ENCODE peak calls at places on chromosome 6, in four cellular contexts. One of them, this sample, is unnamed.

GRCh38 chr6:11429577-11429976 is 108.0 kb upstream of the TMEM170B start:
- DNase-seq in germinal center: no peak
- DNase-seq in hepatic stellate cell: no peak
- DNase-seq in Caki2: peak; percentile 49
- DNase-seq in this sample: no peak

GRCh38 chr6:170179925-170180324 is 111.0 kb downstream of the DLL1 start:
- DNase-seq in germinal center: no peak
- DNase-seq in hepatic stellate cell: no peak
- DNase-seq in Caki2: no peak
- DNase-seq in this sample: no peak

GRCh38 chr6:139473731-139474130 is 99.3 kb upstream of the CITED2 start:
- DNase-seq in germinal center: no peak
- DNase-seq in hepatic stellate cell: no peak
- DNase-seq in Caki2: no peak
- DNase-seq in this sample: no peak

GRCh38 chr6:150978631-150979030 is 113.1 kb downstream of the MTHFD1L start:
- DNase-seq in germinal center: no peak
- DNase-seq in hepatic stellate cell: no peak
- DNase-seq in Caki2: no peak
- DNase-seq in this sample: no peak

GRCh38 chr6:101393291-101394251 is at the start of gene GRIK2:
- DNase-seq in germinal center: peak; percentile 26
- DNase-seq in hepatic stellate cell: peak; percentile 57
- DNase-seq in Caki2: peak; percentile 52
- DNase-seq in this sample: no peak

GRCh38 chr6:147081210-147081609 is 123.0 kb upstream of the STXBP5 start:
- DNase-seq in germinal center: no peak
- DNase-seq in hepatic stellate cell: no peak
- DNase-seq in Caki2: no peak
- DNase-seq in this sample: no peak

GRCh38 chr6:132961122-132961521 is 146.8 kb downstream of the RPS12 start:
- DNase-seq in germinal center: no peak
- DNase-seq in hepatic stellate cell: no peak
- DNase-seq in Caki2: peak; percentile 34
- DNase-seq in this sample: no peak

GRCh38 chr6:83600531-83600930 is 88.2 kb downstream of the PRSS35 start:
- DNase-seq in germinal center: no peak
- DNase-seq in hepatic stellate cell: no peak
- DNase-seq in Caki2: no peak
- DNase-seq in this sample: no peak

GRCh38 chr6:73329201-73329600 is 24.9 kb downstream of the DPPA5 start:
- DNase-seq in germinal center: no peak
- DNase-seq in hepatic stellate cell: no peak
- DNase-seq in Caki2: no peak
- DNase-seq in this sample: no peak

GRCh38 chr6:25169551-25170335 is 109.4 kb upstream of the CARMIL1 start:
- DNase-seq in germinal center: no peak
- DNase-seq in hepatic stellate cell: no peak
- DNase-seq in Caki2: no peak
- DNase-seq in this sample: no peak

GRCh38 chr6:149779644-149779963 is 30.1 kb downstream of the PCMT1 start:
- DNase-seq in germinal center: no peak
- DNase-seq in hepatic stellate cell: no peak
- DNase-seq in Caki2: no peak
- DNase-seq in this sample: no peak

GRCh38 chr6:40809627-40810026 is 222.5 kb upstream of the LRFN2 start:
- DNase-seq in germinal center: no peak
- DNase-seq in hepatic stellate cell: no peak
- DNase-seq in Caki2: no peak
- DNase-seq in this sample: no peak

GRCh38 chr6:10000461-10000992 is 414.3 kb downstream of the TFAP2A start:
- DNase-seq in germinal center: no peak
- DNase-seq in hepatic stellate cell: no peak
- DNase-seq in Caki2: no peak
- DNase-seq in this sample: no peak

GRCh38 chr6:30990422-30991086 is 7.0 kb downstream of the MUC21 start:
- DNase-seq in germinal center: no peak
- DNase-seq in hepatic stellate cell: peak; percentile 32
- DNase-seq in Caki2: no peak
- DNase-seq in this sample: no peak

GRCh38 chr6:136592930-136593673 is 42.9 kb upstream of the MAP7 start:
- DNase-seq in germinal center: no peak
- DNase-seq in hepatic stellate cell: no peak
- DNase-seq in Caki2: no peak
- DNase-seq in this sample: no peak

GRCh38 chr6:163008626-163009025 is 280.9 kb downstream of the PACRG start:
- DNase-seq in germinal center: no peak
- DNase-seq in hepatic stellate cell: no peak
- DNase-seq in Caki2: no peak
- DNase-seq in this sample: no peak

GRCh38 chr6:33995873-33996475 is 149.9 kb downstream of the GRM4 start:
- DNase-seq in germinal center: no peak
- DNase-seq in hepatic stellate cell: no peak
- DNase-seq in Caki2: no peak
- DNase-seq in this sample: no peak

GRCh38 chr6:128743974-128744765 is 138.8 kb upstream of the LAMA2 start:
- DNase-seq in germinal center: no peak
- DNase-seq in hepatic stellate cell: no peak
- DNase-seq in Caki2: no peak
- DNase-seq in this sample: no peak

GRCh38 chr6:34035161-34035560 is 110.7 kb downstream of the GRM4 start:
- DNase-seq in germinal center: no peak
- DNase-seq in hepatic stellate cell: no peak
- DNase-seq in Caki2: no peak
- DNase-seq in this sample: no peak

GRCh38 chr6:147201885-147202515 is 2.2 kb upstream of the STXBP5 start:
- DNase-seq in germinal center: peak; percentile 6
- DNase-seq in hepatic stellate cell: no peak
- DNase-seq in Caki2: peak; percentile 77
- DNase-seq in this sample: peak; percentile 93

GRCh38 chr6:150293423-150294280 is 75.2 kb upstream of the IYD start:
- DNase-seq in germinal center: no peak
- DNase-seq in hepatic stellate cell: no peak
- DNase-seq in Caki2: peak; percentile 44
- DNase-seq in this sample: no peak

GRCh38 chr6:73585566-73586415 is 65.0 kb upstream of the EEF1A1 start:
- DNase-seq in germinal center: peak; percentile 57
- DNase-seq in hepatic stellate cell: peak; percentile 73
- DNase-seq in Caki2: peak; percentile 81
- DNase-seq in this sample: peak; percentile 88

GRCh38 chr6:37021356-37022129 is 16.1 kb downstream of the FGD2 start:
- DNase-seq in germinal center: no peak
- DNase-seq in hepatic stellate cell: no peak
- DNase-seq in Caki2: peak; percentile 49
- DNase-seq in this sample: peak; percentile 83

GRCh38 chr6:164749126-164749758 is 560.2 kb downstream of the C6orf118 start:
- DNase-seq in germinal center: no peak
- DNase-seq in hepatic stellate cell: no peak
- DNase-seq in Caki2: peak; percentile 11
- DNase-seq in this sample: no peak

GRCh38 chr6:87154641-87155271 is 609 bp upstream of the ZNF292 start:
- DNase-seq in germinal center: no peak
- DNase-seq in hepatic stellate cell: peak; percentile 69
- DNase-seq in Caki2: no peak
- DNase-seq in this sample: peak; percentile 93

GRCh38 chr6:61210549-61210948 is 1075.5 kb downstream of the KHDRBS2 start:
- DNase-seq in germinal center: no peak
- DNase-seq in hepatic stellate cell: no peak
- DNase-seq in Caki2: no peak
- DNase-seq in this sample: no peak

GRCh38 chr6:44043479-44044153 is 83.6 kb downstream of the MRPL14 start:
- DNase-seq in germinal center: no peak
- DNase-seq in hepatic stellate cell: no peak
- DNase-seq in Caki2: peak; percentile 67
- DNase-seq in this sample: no peak

GRCh38 chr6:34526992-34527728 is 29.0 kb downstream of the SPDEF start:
- DNase-seq in germinal center: peak; percentile 97
- DNase-seq in hepatic stellate cell: peak; percentile 97
- DNase-seq in Caki2: peak; percentile 80
- DNase-seq in this sample: peak; percentile 91

GRCh38 chr6:35044771-35045275 is 96.3 kb downstream of the TCP11 start:
- DNase-seq in germinal center: no peak
- DNase-seq in hepatic stellate cell: no peak
- DNase-seq in Caki2: no peak
- DNase-seq in this sample: peak; percentile 69

GRCh38 chr6:125773387-125774341 is 17.1 kb upstream of the NCOA7 start:
- DNase-seq in germinal center: no peak
- DNase-seq in hepatic stellate cell: no peak
- DNase-seq in Caki2: no peak
- DNase-seq in this sample: no peak

GRCh38 chr6:139595183-139595582 is 220.7 kb upstream of the CITED2 start:
- DNase-seq in germinal center: no peak
- DNase-seq in hepatic stellate cell: no peak
- DNase-seq in Caki2: no peak
- DNase-seq in this sample: no peak

GRCh38 chr6:169378620-169379381 is 125.2 kb upstream of the THBS2 start:
- DNase-seq in germinal center: no peak
- DNase-seq in hepatic stellate cell: no peak
- DNase-seq in Caki2: no peak
- DNase-seq in this sample: no peak

GRCh38 chr6:116393430-116393829 is 22.7 kb downstream of the DSE start:
- DNase-seq in germinal center: no peak
- DNase-seq in hepatic stellate cell: no peak
- DNase-seq in Caki2: no peak
- DNase-seq in this sample: no peak